ENCODE peak calls at places on chromosomes 2 and 18, in nine cellular contexts. Y is H1, E is breast epithelium, M is GM12891, T is upper lobe of left lung, Q is stomach, S is K562, D is GM12878, A is vagina. R is an unnamed sample.
A peak's percentile ranks its signal among the peaks of the same experiment; 100 is the strongest.

GRCh38 chr2:188042412-188042811 is 249.3 kb upstream of the GULP1 start:
- DNase-seq in Y (no peak), E (no peak), M (no peak), T (no peak), Q (no peak), S (no peak), D (no peak), A (no peak), R (no peak)

GRCh38 chr2:230494980-230495379 is 79.0 kb downstream of the SP100 start:
- DNase-seq in Y (no peak), E (no peak), M (no peak), T (no peak), Q (no peak), S (no peak), D (no peak), A (no peak), R (no peak)

GRCh38 chr2:42513252-42513918 is 19.6 kb upstream of the KCNG3 start:
- DNase-seq in Y (peak; percentile 62), E (no peak), M (no peak), T (no peak), Q (peak; percentile 37), S (peak; percentile 54), D (no peak), A (no peak), R (peak; percentile 34)

GRCh38 chr18:23908827-23909226 is 105.7 kb upstream of the TTC39C start:
- DNase-seq in Y (no peak), E (no peak), M (no peak), T (no peak), Q (no peak), S (no peak), D (no peak), A (no peak), R (no peak)

GRCh38 chr2:231463698-231464575 is at the start of gene NCL:
- DNase-seq in Y (no peak), E (peak; percentile 73), M (peak; percentile 66), T (peak; percentile 93), Q (peak; percentile 78), S (peak; percentile 60), D (peak; percentile 91), A (no peak), R (peak; percentile 70)

GRCh38 chr2:144350151-144350802 is 169.6 kb downstream of the ZEB2 start:
- DNase-seq in Y (no peak), E (no peak), M (no peak), T (no peak), Q (no peak), S (peak; percentile 55), D (no peak), A (no peak), R (no peak)

GRCh38 chr2:54601339-54601738 is 122.1 kb upstream of the EML6 start:
- DNase-seq in Y (no peak), E (no peak), M (no peak), T (no peak), Q (no peak), S (no peak), D (no peak), A (no peak), R (no peak)

GRCh38 chr2:192288290-192288689 is 93.6 kb upstream of the TMEFF2 start:
- DNase-seq in Y (no peak), E (no peak), M (no peak), T (no peak), Q (no peak), S (no peak), D (no peak), A (no peak), R (no peak)

GRCh38 chr2:84970956-84971798 is at the start of gene KCMF1:
- DNase-seq in Y (peak; percentile 70), E (peak; percentile 60), M (peak; percentile 70), T (peak; percentile 95), Q (peak; percentile 78), S (peak; percentile 89), D (no peak), A (no peak), R (peak; percentile 69)

GRCh38 chr2:84971799-84972790 is 1.1 kb downstream of the KCMF1 start:
- DNase-seq in Y (peak; percentile 69), E (peak; percentile 32), M (peak; percentile 45), T (peak; percentile 93), Q (peak; percentile 57), S (peak; percentile 62), D (no peak), A (no peak), R (peak; percentile 47)

GRCh38 chr2:84969511-84970265 is 1.3 kb upstream of the KCMF1 start:
- DNase-seq in Y (no peak), E (no peak), M (no peak), T (no peak), Q (no peak), S (no peak), D (no peak), A (no peak), R (no peak)

GRCh38 chr2:84965827-84966226 is 5.1 kb upstream of the KCMF1 start:
- DNase-seq in Y (no peak), E (no peak), M (no peak), T (no peak), Q (no peak), S (no peak), D (no peak), A (no peak), R (no peak)

DNA sequence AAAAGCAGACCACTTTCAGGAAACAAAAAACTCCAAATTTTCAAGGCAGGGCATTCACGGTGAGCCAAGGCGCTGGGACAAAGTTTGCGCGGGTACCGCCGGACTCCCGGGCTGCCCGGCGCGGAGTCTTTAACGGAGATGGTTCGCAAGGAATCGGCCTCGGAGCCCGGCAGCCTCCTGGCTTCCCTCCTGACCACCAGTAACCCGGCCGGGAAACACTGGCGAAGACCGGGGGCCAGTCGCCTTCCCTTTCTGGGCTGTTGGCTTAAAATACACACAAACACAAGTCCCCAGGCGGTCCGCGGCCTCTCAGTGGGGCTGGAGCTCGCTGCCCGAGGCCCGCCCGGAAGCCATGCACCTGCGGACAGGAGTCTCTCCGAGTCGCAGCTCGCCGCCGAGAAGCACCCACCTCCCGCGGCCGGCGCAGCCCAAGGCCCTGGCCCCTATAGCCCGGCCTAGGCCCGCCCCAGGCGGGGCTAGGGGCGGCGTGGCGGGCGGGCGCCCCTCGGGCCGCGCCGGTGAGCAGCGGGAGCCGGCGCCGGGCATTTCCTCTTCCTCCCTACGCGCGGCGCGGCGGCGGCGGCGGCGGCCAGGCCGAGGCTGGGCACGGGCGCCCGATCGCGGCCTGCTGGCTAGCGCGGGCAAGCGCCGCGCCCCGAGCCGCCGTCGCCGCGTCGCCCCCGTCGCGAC is 550 bp upstream of the KCMF1 start:
- DNase-seq in Y (peak; percentile 77), E (peak; percentile 53), M (peak; percentile 56), T (peak; percentile 95), Q (peak; percentile 70), S (peak; percentile 73), D (no peak), A (no peak), R (peak; percentile 57)
- TF ChIP-seq POLR2A in Y (peak; percentile 62), E (no peak), M (no peak), T (peak; percentile 21), Q (no peak), S (peak; percentile 58), D (peak; percentile 82), A (no peak), R (peak; percentile 74)

GRCh38 chr2:150732064-150732463 is 244.6 kb upstream of the RND3 start:
- DNase-seq in Y (no peak), E (no peak), M (no peak), T (no peak), Q (no peak), S (no peak), D (no peak), A (no peak), R (no peak)

GRCh38 chr2:150733219-150733618 is 245.8 kb upstream of the RND3 start:
- DNase-seq in Y (no peak), E (no peak), M (no peak), T (no peak), Q (no peak), S (no peak), D (no peak), A (no peak), R (no peak)

GRCh38 chr2:150732491-150732890 is 245.0 kb upstream of the RND3 start:
- DNase-seq in Y (no peak), E (no peak), M (no peak), T (no peak), Q (no peak), S (no peak), D (no peak), A (no peak), R (no peak)

GRCh38 chr2:150735894-150736498 is 248.5 kb upstream of the RND3 start:
- DNase-seq in Y (no peak), E (no peak), M (no peak), T (no peak), Q (no peak), S (no peak), D (no peak), A (no peak), R (no peak)
- TF ChIP-seq POLR2AphosphoS5 in Y (no peak), E (no peak), M (no peak), T (no peak), Q (no peak), S (no peak), D (no peak), A (no peak), R (no peak)

DNA sequence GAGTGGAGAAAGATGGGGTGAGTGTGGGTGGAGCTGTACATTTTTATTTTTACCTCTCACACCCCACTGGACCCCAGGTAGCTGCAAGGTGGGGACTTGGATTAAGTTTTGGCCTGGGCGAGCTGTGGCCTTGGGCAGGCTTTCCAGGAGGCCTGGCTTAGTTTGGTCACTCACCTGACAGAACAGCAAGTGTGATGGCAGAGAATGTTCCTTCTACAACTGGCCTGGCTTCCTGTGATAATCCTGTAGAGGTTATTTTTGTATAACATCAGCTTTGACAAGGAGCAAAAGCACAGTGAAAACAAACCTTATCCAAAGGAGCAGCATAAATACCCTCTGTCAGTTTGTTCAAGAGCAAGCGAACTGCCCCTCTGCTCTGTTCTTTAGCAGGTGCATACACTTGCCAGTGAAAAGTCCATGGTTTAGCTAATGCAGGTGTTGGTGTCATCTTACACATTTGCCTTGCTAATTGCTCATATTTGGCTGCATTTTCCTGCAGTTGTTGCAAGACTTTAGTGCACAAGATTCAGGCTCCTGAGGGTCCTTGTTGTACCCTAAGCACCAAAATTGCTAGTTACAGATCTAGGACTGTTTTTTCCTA is 6.3 kb downstream of the THNSL2 start:
- DNase-seq in Y (peak; percentile 28), E (no peak), M (no peak), T (no peak), Q (no peak), S (no peak), D (no peak), A (no peak), R (no peak)
- TF ChIP-seq POLR2A in Y (no peak), E (no peak), M (no peak), T (no peak), Q (no peak), S (no peak), D (no peak), A (no peak), R (no peak)

GRCh38 chr2:237129625-237130263 is 44.1 kb downstream of the COPS8 start:
- DNase-seq in Y (no peak), E (no peak), M (no peak), T (no peak), Q (no peak), S (no peak), D (no peak), A (no peak), R (no peak)

GRCh38 chr2:237125967-237126366 is 40.3 kb downstream of the COPS8 start:
- DNase-seq in Y (no peak), E (no peak), M (no peak), T (no peak), Q (peak; percentile 36), S (no peak), D (no peak), A (no peak), R (no peak)

GRCh38 chr2:237128845-237129592 is 43.3 kb downstream of the COPS8 start:
- DNase-seq in Y (no peak), E (no peak), M (no peak), T (no peak), Q (no peak), S (no peak), D (no peak), A (peak; percentile 83), R (no peak)

GRCh38 chr2:237126519-237126918 is 40.8 kb downstream of the COPS8 start:
- DNase-seq in Y (no peak), E (no peak), M (no peak), T (no peak), Q (no peak), S (no peak), D (no peak), A (peak; percentile 89), R (no peak)

GRCh38 chr2:237128026-237128703 is 42.5 kb downstream of the COPS8 start:
- DNase-seq in Y (no peak), E (peak; percentile 82), M (no peak), T (no peak), Q (peak; percentile 77), S (no peak), D (no peak), A (peak; percentile 99), R (no peak)
- TF ChIP-seq POLR2AphosphoS5 in Y (no peak), E (peak; percentile 98), M (no peak), T (no peak), Q (peak; percentile 60), S (no peak), D (no peak), A (peak; percentile 99), R (no peak)

R was measured in GM12892.